ENCODE peak calls at places on chromosomes 2 and 18, in four cellular contexts. X is OCI-LY7, Y is pancreas, D is IMR-90. Z is an unnamed sample.
A peak's percentile ranks its signal among the peaks of the same experiment; 100 is the strongest.

GRCh38 chr2:118836411-118836930 is 11.0 kb downstream of the EN1 start:
- DNase-seq in Y (peak; percentile 34), D (no peak), X (no peak), Z (no peak)

GRCh38 chr2:144331652-144332355 is 188.1 kb downstream of the ZEB2 start:
- DNase-seq in D (no peak), Y (no peak), X (no peak), Z (no peak)

GRCh38 chr2:211473116-211473515 is 916.7 kb downstream of the CPS1 start:
- DNase-seq in X (no peak), D (no peak), Y (no peak), Z (no peak)

GRCh38 chr2:179412116-179412515 is 147.5 kb upstream of the SESTD1 start:
- DNase-seq in X (no peak), Y (no peak), D (peak; percentile 51), Z (peak; percentile 44)

GRCh38 chr2:100853909-100854810 is 34.2 kb downstream of the NPAS2 start:
- DNase-seq in D (no peak), Y (no peak), X (no peak), Z (no peak)

GRCh38 chr2:85911836-85912692 is 23.3 kb upstream of the ST3GAL5 start:
- DNase-seq in D (peak; percentile 85), X (no peak), Y (no peak), Z (peak; percentile 45)

GRCh38 chr18:53991805-53992204 is 232.7 kb downstream of the MBD2 start:
- DNase-seq in D (no peak), Y (no peak), X (no peak), Z (peak; percentile 73)

GRCh38 chr2:31138037-31138962 is at the start of gene GALNT14:
- DNase-seq in Y (peak; percentile 85), X (peak; percentile 87), D (peak; percentile 7), Z (peak; percentile 26)

GRCh38 chr2:241092677-241093076 is 9.4 kb downstream of the MTERF4 start:
- DNase-seq in Y (no peak), D (no peak), X (no peak), Z (peak; percentile 60)

GRCh38 chr2:237254911-237255578 is 158.9 kb downstream of the COL6A3 start:
- DNase-seq in D (peak; percentile 92), Y (no peak), X (no peak), Z (peak; percentile 74)

GRCh38 chr2:25964891-25965290 is 17.4 kb downstream of the KIF3C start:
- DNase-seq in X (no peak), Y (no peak), D (no peak), Z (no peak)

GRCh38 chr2:2572393-2573204 is 241.5 kb upstream of the MYT1L start:
- DNase-seq in X (no peak), Y (no peak), D (no peak), Z (no peak)

GRCh38 chr2:174610243-174610995 is 12.8 kb upstream of the WIPF1 start:
- DNase-seq in Y (no peak), X (peak; percentile 27), D (no peak), Z (no peak)

GRCh38 chr18:42112657-42113420 is 157.8 kb downstream of the PIK3C3 start:
- DNase-seq in Y (no peak), X (no peak), D (no peak), Z (peak; percentile 35)

GRCh38 chr18:76572517-76573247 is 77.6 kb upstream of the ZNF516 start:
- DNase-seq in Y (no peak), X (peak; percentile 1), D (no peak), Z (peak; percentile 23)

GRCh38 chr2:8457620-8458255 is 224.1 kb upstream of the ID2 start:
- DNase-seq in Y (no peak), X (no peak), D (no peak), Z (no peak)

GRCh38 chr2:241286348-241287090 is 29.0 kb downstream of the HDLBP start:
- DNase-seq in X (no peak), D (no peak), Y (no peak), Z (peak; percentile 35)

GRCh38 chr2:50126845-50127244 is 905.1 kb downstream of the NRXN1 start:
- DNase-seq in D (no peak), X (no peak), Y (no peak), Z (no peak)

GRCh38 chr18:4224031-4224704 is 230.9 kb downstream of the DLGAP1 start:
- DNase-seq in X (no peak), Y (no peak), D (no peak), Z (no peak)

GRCh38 chr2:166211079-166211478 is 83.3 kb upstream of the SCN1A start:
- DNase-seq in Y (no peak), D (no peak), X (no peak), Z (no peak)

GRCh38 chr2:140526575-140526974 is 1604.2 kb downstream of the LRP1B start:
- DNase-seq in X (no peak), Y (no peak), D (no peak), Z (peak; percentile 61)

GRCh38 chr2:234879671-234880455 is 72.0 kb upstream of the SH3BP4 start:
- DNase-seq in D (peak; percentile 97), Y (no peak), X (no peak), Z (peak; percentile 76)

GRCh38 chr2:234880551-234881211 is 71.1 kb upstream of the SH3BP4 start:
- DNase-seq in X (no peak), D (peak; percentile 100), Y (no peak), Z (peak; percentile 94)

GRCh38 chr2:234884591-234884990 is 67.2 kb upstream of the SH3BP4 start:
- DNase-seq in X (no peak), D (no peak), Y (no peak), Z (no peak)

GRCh38 chr2:234885113-234885512 is 66.7 kb upstream of the SH3BP4 start:
- DNase-seq in Y (no peak), X (no peak), D (no peak), Z (no peak)

GRCh38 chr2:234881413-234882241 is 70.2 kb upstream of the SH3BP4 start:
- DNase-seq in D (peak; percentile 97), Y (peak; percentile 96), X (peak; percentile 64), Z (peak; percentile 97)
- H3K4me3 ChIP-seq in D (peak overlapping the region; percentile 12), Y (peak overlapping the region; percentile 10), X (no peak overlapping the region), Z (no peak overlapping the region)

DNA sequence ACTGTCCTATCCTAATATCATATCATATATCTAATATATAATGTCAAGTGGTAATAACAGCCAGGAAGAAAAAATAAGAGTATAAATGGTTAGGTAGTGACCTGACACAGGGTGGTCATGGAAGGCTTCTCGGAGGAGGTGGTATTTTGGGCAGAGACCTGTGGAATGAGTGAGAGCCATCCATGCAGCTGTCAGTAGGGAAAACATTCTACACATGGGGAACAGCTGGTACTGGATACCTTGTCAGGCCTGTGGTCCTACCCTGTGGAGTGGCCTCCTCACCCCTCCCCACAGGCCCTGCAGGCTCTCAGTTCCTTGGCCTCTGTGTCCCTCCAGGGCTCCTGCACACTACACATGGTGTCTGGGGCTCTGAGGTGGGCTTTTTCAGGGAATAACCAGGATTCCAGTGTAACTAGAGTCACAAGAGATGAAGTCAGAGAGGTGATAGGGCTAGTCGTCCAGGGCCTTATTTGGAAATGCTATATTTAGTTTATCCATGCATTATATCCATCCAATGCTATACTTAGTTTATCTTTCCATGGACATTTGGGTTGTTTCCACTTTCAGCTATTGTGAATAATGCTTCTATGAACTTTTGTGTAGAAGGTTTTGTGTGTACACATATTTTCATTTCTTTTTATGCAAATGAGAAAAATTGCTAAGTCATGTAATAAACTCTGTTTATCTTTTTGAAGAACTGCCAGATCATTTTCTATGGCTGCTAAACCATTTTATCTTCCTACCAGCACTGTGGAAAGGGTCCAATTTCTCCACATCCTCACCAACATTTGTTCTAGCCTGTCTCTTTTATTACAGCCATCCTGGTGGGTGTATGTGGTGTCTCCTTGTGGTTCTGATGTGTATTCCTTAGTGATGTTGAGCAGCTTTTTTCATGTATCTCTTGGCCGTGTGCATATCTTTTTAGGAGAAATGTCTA is 75.6 kb downstream of the TPGS2 start:
- DNase-seq in X (no peak), D (peak; percentile 49), Y (no peak), Z (peak; percentile 16)
- TF ChIP-seq CTCF in X (no peak), D (peak; percentile 19), Y (no peak), Z (no peak)

DNA sequence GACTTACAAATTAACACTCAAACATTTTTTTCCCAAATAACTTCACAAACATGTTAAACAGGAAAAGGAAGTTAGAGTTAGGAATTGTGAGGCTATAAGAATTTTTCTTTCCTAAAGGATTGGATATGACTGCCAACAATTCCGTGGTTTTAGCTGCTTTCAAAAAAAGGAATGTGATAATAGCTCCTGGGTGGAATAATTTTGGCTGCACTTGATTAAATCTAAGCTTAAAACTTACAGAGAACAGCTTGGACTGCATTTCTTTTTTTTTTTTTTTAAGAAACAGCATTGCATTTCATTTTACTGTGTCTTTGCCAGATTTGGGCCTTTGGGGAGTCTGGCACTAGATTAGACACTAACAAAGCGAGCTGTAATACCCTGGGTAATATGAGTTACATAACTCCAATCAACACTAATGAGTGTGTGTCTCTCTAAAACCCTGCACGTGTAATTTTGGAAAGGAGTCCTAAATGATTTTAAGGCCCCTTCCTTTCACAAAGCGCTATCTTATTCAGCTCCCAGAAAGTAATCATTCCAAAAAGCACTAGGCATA is 37.8 kb upstream of the ZNF397 start:
- DNase-seq in Y (no peak), D (no peak), X (no peak), Z (no peak)
- H3K4me3 ChIP-seq in Y (no peak overlapping the region), D (no peak overlapping the region), X (no peak overlapping the region), Z (no peak overlapping the region)

GRCh38 chr2:164734196-164734595 is 107.4 kb downstream of the COBLL1 start:
- DNase-seq in D (no peak), Y (no peak), X (no peak), Z (no peak)

GRCh38 chr2:164739966-164740365 is 101.7 kb downstream of the COBLL1 start:
- DNase-seq in Y (no peak), X (no peak), D (peak; percentile 64), Z (peak; percentile 76)

GRCh38 chr2:164742738-164743317 is 98.8 kb downstream of the COBLL1 start:
- DNase-seq in X (no peak), Y (no peak), D (no peak), Z (no peak)

GRCh38 chr2:164735309-164735919 is 106.2 kb downstream of the COBLL1 start:
- DNase-seq in Y (no peak), D (no peak), X (peak; percentile 9), Z (peak; percentile 52)

GRCh38 chr2:164737612-164738081 is 104.0 kb downstream of the COBLL1 start:
- DNase-seq in X (peak; percentile 73), Y (peak; percentile 63), D (peak; percentile 52), Z (peak; percentile 78)
- TF ChIP-seq CTCF in X (peak; percentile 94), Y (peak; percentile 25), D (peak; percentile 75), Z (peak; percentile 80)

DNA sequence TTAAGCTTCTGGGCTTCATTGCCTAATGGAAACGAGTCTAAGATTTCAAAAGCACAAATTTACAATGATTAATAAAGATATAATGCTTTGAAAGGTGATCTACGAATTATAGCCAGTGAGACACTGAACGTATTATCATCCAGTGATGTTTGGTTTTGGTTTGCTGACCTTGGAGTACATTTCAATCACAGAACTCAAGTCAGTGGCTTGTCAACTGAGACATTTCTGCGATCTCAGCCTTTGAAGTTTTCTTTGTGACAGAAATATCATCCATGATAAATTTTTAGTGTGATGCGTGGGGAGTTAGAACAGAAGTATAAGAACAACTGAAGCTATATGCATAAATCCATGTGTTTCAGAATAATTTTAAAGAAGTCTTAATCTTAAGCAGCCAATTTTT is 263.8 kb downstream of the TCF4 start:
- DNase-seq in X (peak; percentile 5), Y (no peak), D (no peak), Z (no peak)
- H3K4me3 ChIP-seq in X (peak overlapping the region; percentile 73), Y (no peak overlapping the region), D (no peak overlapping the region), Z (no peak overlapping the region)

DNA sequence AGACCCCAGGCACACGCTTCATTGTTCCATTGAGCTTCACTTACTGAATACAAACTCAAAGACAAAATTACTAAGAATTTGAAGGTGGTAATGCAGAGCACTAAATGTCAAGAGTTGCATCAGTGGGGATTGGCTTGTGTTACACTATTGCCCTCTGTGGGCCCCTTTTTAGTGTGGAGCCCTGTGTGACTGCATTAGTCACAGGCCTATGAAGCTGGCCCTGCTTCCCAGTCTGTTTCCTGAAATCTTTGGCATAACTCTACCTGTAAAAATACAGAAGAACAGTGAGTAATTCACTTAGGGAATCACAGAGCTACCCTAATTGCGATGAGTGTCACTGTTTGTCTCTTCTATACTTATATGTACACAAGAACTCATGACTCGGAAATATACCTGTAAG is 40.0 kb upstream of the STPG4 start:
- DNase-seq in Y (no peak), X (no peak), D (no peak), Z (no peak)
- TF ChIP-seq CTCF in Y (no peak), X (no peak), D (no peak), Z (no peak)

GRCh38 chr2:127455566-127456493 is 37.6 kb downstream of the PROC start:
- DNase-seq in D (no peak), X (no peak), Y (no peak), Z (no peak)
- H3K4me3 ChIP-seq in D (no peak overlapping the region), X (no peak overlapping the region), Y (no peak overlapping the region), Z (no peak overlapping the region)